ENCODE peak calls at places on chromosome 20, in four cellular contexts. U is H1, J is trophoblast cell, Z is H9. B is an unnamed sample.

GRCh38 chr20:6485376-6485775 is 282.1 kb upstream of the BMP2 start:
- DNase-seq in U (no peak), J (no peak), Z (no peak), B (no peak)

GRCh38 chr20:21601799-21602198 is 87.9 kb upstream of the NKX2-2 start:
- DNase-seq in U (no peak), J (no peak), Z (no peak), B (no peak)

GRCh38 chr20:38067717-38068365 is 34.3 kb downstream of the RPRD1B start:
- DNase-seq in U (no peak), J (peak), Z (no peak), B (no peak)

GRCh38 chr20:4656491-4656890 is 65.2 kb upstream of the PRND start:
- DNase-seq in U (no peak), J (no peak), Z (no peak), B (no peak)

GRCh38 chr20:328596-329324 is 3.4 kb downstream of the SOX12 start:
- DNase-seq in U (no peak), J (no peak), Z (no peak), B (no peak)

GRCh38 chr20:21511850-21512633 is 1.8 kb downstream of the NKX2-2 start:
- DNase-seq in U (no peak), J (no peak), Z (peak), B (no peak)

GRCh38 chr20:31811796-31812728 is 7.1 kb upstream of the MYLK2 start:
- DNase-seq in U (no peak), J (peak), Z (no peak), B (peak)

GRCh38 chr20:33689973-33690372 is 3.8 kb upstream of the E2F1 start:
- DNase-seq in U (no peak), J (no peak), Z (no peak), B (peak)

GRCh38 chr20:25485872-25486271 is 78.4 kb downstream of the GINS1 start:
- DNase-seq in U (no peak), J (no peak), Z (no peak), B (no peak)

GRCh38 chr20:10492065-10492464 is 57.0 kb downstream of the SLX4IP start:
- DNase-seq in U (no peak), J (peak), Z (no peak), B (peak)

GRCh38 chr20:17381701-17382100 is 149.5 kb downstream of the BFSP1 start:
- DNase-seq in U (no peak), J (no peak), Z (no peak), B (no peak)

GRCh38 chr20:54078296-54078695 is 7.9 kb upstream of the BCAS1 start:
- DNase-seq in U (no peak), J (no peak), Z (no peak), B (no peak)
- H2AFZ ChIP-seq in U (no peak), J (no peak), Z (no peak), B (no peak)

GRCh38 chr20:24468401-24469115 is 871 bp upstream of the SYNDIG1 start:
- DNase-seq in U (no peak), J (no peak), Z (no peak), B (no peak)
- H2BK12ac ChIP-seq in U (peak), J (no peak), Z (no peak), B (no peak)

GRCh38 chr20:49870261-49870660 is 45.1 kb downstream of the SPATA2 start:
- DNase-seq in U (no peak), J (no peak), Z (no peak), B (no peak)
- H3K18ac ChIP-seq in U (no peak), J (no peak), Z (no peak), B (no peak)

GRCh38 chr20:63363013-63363957 is 2.1 kb upstream of the CHRNA4 start:
- DNase-seq in U (no peak), J (no peak), Z (no peak), B (no peak)

GRCh38 chr20:63364801-63365585 is 3.8 kb upstream of the CHRNA4 start:
- DNase-seq in U (no peak), J (no peak), Z (no peak), B (no peak)

GRCh38 chr20:63365601-63366509 is 4.7 kb upstream of the CHRNA4 start:
- DNase-seq in U (no peak), J (no peak), Z (no peak), B (no peak)

GRCh38 chr20:63362426-63363009 is 1.4 kb upstream of the CHRNA4 start:
- DNase-seq in U (no peak), J (no peak), Z (no peak), B (no peak)

DNA sequence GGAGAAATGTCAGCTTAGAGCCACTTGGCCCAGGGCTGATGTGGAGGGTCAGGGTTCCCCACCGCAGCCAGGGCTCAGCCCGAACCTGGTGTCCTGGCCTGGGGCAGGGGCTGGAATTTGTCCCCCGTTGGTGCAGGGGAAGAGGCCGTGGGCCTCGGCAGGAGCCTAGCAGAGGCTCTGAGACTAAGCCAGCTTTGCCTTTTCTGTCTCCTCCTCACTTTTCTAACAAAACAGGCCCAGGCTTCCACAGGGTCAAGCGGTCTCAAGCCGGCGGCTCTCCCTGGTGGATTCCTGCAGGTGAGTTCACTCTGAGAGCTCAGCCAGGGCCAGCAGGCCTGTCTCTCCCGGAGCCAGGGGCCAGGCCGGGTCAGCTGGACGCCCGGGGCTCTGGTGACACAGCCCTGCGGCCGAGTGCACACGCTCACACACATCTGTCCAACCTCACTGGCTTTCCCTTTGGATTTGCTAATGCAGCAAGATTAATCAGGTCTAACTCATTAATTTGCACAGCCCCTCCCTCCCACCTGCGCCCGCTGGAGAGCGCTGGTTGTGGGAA is 2.9 kb upstream of the CHRNA4 start:
- DNase-seq in U (no peak), J (peak), Z (no peak), B (no peak)
- H2AFZ ChIP-seq in U (no peak), J (no peak), Z (no peak), B (no peak)

GRCh38 chr20:45822863-45823262 is 4.2 kb downstream of the TNNC2 start:
- DNase-seq in U (no peak), J (peak), Z (no peak), B (peak)

GRCh38 chr20:45823949-45824835 is 2.9 kb downstream of the TNNC2 start:
- DNase-seq in U (peak), J (peak), Z (peak), B (peak)

GRCh38 chr20:45819466-45819865 is 7.0 kb downstream of the UBE2C start:
- DNase-seq in U (no peak), J (peak), Z (no peak), B (no peak)

GRCh38 chr20:45818239-45818638 is 5.8 kb downstream of the UBE2C start:
- DNase-seq in U (no peak), J (peak), Z (no peak), B (no peak)

DNA sequence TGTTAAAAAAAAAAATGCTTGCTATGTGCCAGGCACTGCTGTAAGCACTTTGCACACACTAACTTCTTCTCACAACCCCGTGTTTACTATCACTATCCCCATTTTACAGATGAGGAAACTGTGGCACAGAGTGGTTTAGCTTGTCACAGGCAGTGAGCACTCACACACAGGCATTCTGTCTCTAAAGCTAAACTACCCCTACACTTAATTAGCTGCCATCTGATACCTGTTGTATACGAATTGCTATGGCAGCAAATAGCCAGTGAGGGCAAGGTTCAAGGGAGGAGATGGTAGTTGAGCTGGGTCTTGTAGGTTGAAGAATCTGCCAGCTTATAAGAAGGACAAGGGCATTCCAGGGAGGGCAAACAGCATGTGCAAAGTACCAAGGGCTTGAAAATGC is 5.2 kb downstream of the TNNC2 start:
- DNase-seq in U (no peak), J (peak), Z (no peak), B (no peak)
- H2BK12ac ChIP-seq in U (no peak), J (no peak), Z (no peak), B (no peak)

DNA sequence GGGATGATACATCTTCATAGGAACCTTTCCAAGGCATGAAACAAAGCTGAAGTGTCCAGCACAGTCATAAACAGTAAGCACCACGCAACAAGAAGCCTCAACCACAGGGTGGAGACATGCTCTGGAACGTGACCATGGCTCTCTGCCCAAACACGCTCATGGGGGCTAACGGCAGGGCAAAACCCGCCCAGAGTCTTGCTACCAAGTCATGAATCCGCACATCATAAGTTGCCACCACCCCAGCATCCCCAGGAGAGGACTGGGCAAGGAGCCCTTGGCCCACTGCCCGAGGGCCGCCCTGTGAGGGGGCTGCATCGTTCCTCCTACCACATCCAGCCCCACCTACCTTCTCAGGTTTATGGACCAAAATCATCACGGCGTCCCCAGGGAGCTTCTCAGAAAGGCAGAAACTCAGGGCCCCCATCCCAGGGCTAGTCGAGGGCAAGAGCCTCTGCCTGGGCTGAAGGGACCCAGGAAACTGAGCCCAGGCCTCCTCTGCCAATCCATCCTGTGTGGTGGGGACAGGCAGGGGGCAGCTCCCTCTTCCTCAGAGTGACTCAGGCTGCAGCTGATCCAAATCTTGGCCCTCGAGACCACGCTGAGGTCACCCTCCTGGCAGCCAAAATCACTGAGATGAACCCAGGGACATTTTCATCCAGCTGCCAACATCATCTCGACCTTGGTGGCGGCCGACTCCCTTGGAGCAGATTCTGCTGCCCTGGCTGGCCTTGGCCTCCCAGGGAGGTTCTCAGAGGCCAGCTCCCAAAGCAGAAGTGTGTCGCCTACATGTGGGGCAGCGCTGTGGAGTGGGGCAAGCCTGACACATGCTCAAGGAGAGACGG is 42.6 kb downstream of the BMP7 start:
- DNase-seq in U (no peak), J (no peak), Z (no peak), B (no peak)
- H3K18ac ChIP-seq in U (no peak), J (no peak), Z (no peak), B (no peak)